ENCODE peak calls at places on chromosomes 13 and 19, in eight cellular contexts. M, T, B, N, E, L, F and J are unnamed samples.

GRCh38 chr19:15195987-15196682 is 4.7 kb downstream of the NOTCH3 start:
- DNase-seq in M (no peak), T (no peak), B (no peak), N (no peak), E (no peak), L (peak; percentile 90), F (no peak), J (no peak)

GRCh38 chr19:54481326-54481930 is 8.3 kb upstream of the CDC42EP5 start:
- DNase-seq in M (no peak), T (no peak), B (peak; percentile 78), N (peak; percentile 27), E (no peak), L (no peak), F (no peak), J (peak; percentile 32)

GRCh38 chr13:57629821-57630235 is 1.7 kb upstream of the PCDH17 start:
- DNase-seq in M (no peak), T (no peak), B (peak; percentile 99), N (peak; percentile 92), E (peak; percentile 65), L (peak; percentile 73), F (peak; percentile 42), J (no peak)

GRCh38 chr13:50893211-50893852 is 16.3 kb upstream of the RNASEH2B start:
- DNase-seq in M (no peak), T (no peak), B (peak; percentile 10), N (no peak), E (no peak), L (no peak), F (no peak), J (no peak)

GRCh38 chr19:54390942-54391577 is 24.2 kb upstream of the TTYH1 start:
- DNase-seq in M (no peak), T (peak; percentile 61), B (peak; percentile 74), N (peak; percentile 51), E (no peak), L (no peak), F (no peak), J (peak; percentile 58)

GRCh38 chr19:3986260-3987041 is 1.2 kb upstream of the EEF2 start:
- DNase-seq in M (no peak), T (peak; percentile 51), B (peak; percentile 92), N (peak; percentile 72), E (peak; percentile 56), L (no peak), F (peak; percentile 44), J (no peak)

GRCh38 chr19:13070425-13071140 is 32.1 kb downstream of the LYL1 start:
- DNase-seq in M (no peak), T (no peak), B (no peak), N (no peak), E (no peak), L (no peak), F (peak; percentile 81), J (no peak)

GRCh38 chr19:33610588-33610987 is 11.2 kb upstream of the CHST8 start:
- DNase-seq in M (no peak), T (no peak), B (peak; percentile 12), N (no peak), E (no peak), L (no peak), F (no peak), J (no peak)

GRCh38 chr19:10871711-10872550 is 578 bp downstream of the CARM1 start:
- DNase-seq in M (no peak), T (no peak), B (peak; percentile 65), N (peak; percentile 47), E (no peak), L (peak; percentile 71), F (peak; percentile 53), J (no peak)

GRCh38 chr13:49927755-49928154 is 8.4 kb downstream of the SPRYD7 start:
- DNase-seq in M (no peak), T (no peak), B (no peak), N (no peak), E (no peak), L (no peak), F (no peak), J (peak; percentile 43)

GRCh38 chr13:27211771-27212364 is 39.5 kb upstream of the RPL21 start:
- DNase-seq in M (no peak), T (no peak), B (no peak), N (no peak), E (no peak), L (no peak), F (no peak), J (peak; percentile 30)

GRCh38 chr13:21395953-21396352 is 63.1 kb downstream of the ZDHHC20 start:
- DNase-seq in M (no peak), T (no peak), B (no peak), N (no peak), E (no peak), L (no peak), F (no peak), J (no peak)

GRCh38 chr13:24632382-24633121 is 47.7 kb upstream of the ATP12A start:
- DNase-seq in M (no peak), T (no peak), B (no peak), N (no peak), E (no peak), L (no peak), F (no peak), J (no peak)

GRCh38 chr13:110925023-110925608 is 10.2 kb upstream of the ANKRD10 start:
- DNase-seq in M (no peak), T (no peak), B (peak; percentile 33), N (no peak), E (no peak), L (no peak), F (no peak), J (peak; percentile 65)

GRCh38 chr13:26052136-26052736 is 420 bp upstream of the SHISA2 start:
- DNase-seq in M (no peak), T (no peak), B (no peak), N (no peak), E (no peak), L (no peak), F (no peak), J (no peak)

GRCh38 chr13:52921194-52921593 is 72.8 kb upstream of the PCDH8 start:
- DNase-seq in M (no peak), T (no peak), B (no peak), N (no peak), E (peak; percentile 30), L (no peak), F (no peak), J (no peak)

GRCh38 chr13:98741741-98742435 is 10.6 kb downstream of the SLC15A1 start:
- DNase-seq in M (no peak), T (no peak), B (no peak), N (no peak), E (no peak), L (no peak), F (no peak), J (no peak)

GRCh38 chr13:18628428-18628827 is 553.2 kb downstream of the TUBA3C start:
- DNase-seq in M (no peak), T (no peak), B (no peak), N (no peak), E (no peak), L (no peak), F (no peak), J (no peak)

GRCh38 chr19:50005428-50005827 is 19.7 kb downstream of the VRK3 start:
- DNase-seq in M (no peak), T (no peak), B (no peak), N (no peak), E (no peak), L (no peak), F (no peak), J (no peak)

GRCh38 chr19:1295169-1296012 is 9.7 kb downstream of the EFNA2 start:
- DNase-seq in M (no peak), T (peak; percentile 36), B (peak; percentile 52), N (no peak), E (no peak), L (no peak), F (no peak), J (no peak)

GRCh38 chr13:43153436-43154082 is 130.2 kb downstream of the DNAJC15 start:
- DNase-seq in M (no peak), T (no peak), B (no peak), N (no peak), E (no peak), L (no peak), F (no peak), J (peak; percentile 86)

GRCh38 chr13:33639158-33639557 is 178.8 kb upstream of the RFC3 start:
- DNase-seq in M (no peak), T (no peak), B (no peak), N (no peak), E (peak; percentile 50), L (no peak), F (peak; percentile 51), J (no peak)
- H3K4me1 ChIP-seq in M (peaks cover 5% of the 10 kb centered on the region), T (no peaks in the 10 kb centered on the region), B (peaks cover 12% of the 10 kb centered on the region), N (peaks cover 53% of the 10 kb centered on the region), E (peaks cover 3% of the 10 kb centered on the region), L (peaks cover 30% of the 10 kb centered on the region), F (peaks cover 17% of the 10 kb centered on the region), J (peaks cover 23% of the 10 kb centered on the region)

GRCh38 chr19:52922841-52923781 is at the start of gene ZNF888:
- DNase-seq in M (peak; percentile 51), T (peak; percentile 86), B (peak; percentile 84), N (peak; percentile 80), E (peak; percentile 82), L (peak; percentile 95), F (peak; percentile 64), J (peak; percentile 85)
- H3K27ac ChIP-seq in M (peak within 1 kb of the TSS; percentile 86), T (peak within 1 kb of the TSS; percentile 89), B (peak within 1 kb of the TSS; percentile 80), N (peak within 1 kb of the TSS; percentile 78), E (peak within 1 kb of the TSS; percentile 89), L (peak within 1 kb of the TSS; percentile 88), F (peak within 1 kb of the TSS; percentile 70), J (peak within 1 kb of the TSS; percentile 75)

DNA sequence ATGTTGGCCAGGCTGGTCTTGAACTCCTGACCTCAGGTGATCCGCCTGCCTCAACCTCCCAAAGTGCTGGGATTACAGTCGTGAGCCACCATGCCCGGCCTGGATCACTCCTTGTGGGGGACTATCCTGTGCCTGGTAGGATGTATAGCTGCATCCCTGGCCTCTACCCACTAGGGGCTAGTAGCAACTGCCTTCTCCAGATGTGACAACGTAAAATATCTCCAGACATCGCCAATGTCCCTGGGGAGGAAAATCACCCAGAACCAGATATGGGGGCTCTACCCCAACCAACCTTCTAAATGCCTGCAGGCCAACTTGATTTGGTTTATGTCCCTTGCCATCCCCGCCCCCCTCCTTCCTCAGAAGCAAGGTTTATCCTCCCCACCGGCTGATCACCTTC is 12.7 kb downstream of the TM6SF2 start:
- DNase-seq in M (no peak), T (no peak), B (no peak), N (no peak), E (no peak), L (no peak), F (no peak), J (no peak)
- H3K4me3 ChIP-seq in M (no peak overlapping the region), T (no peak overlapping the region), B (no peak overlapping the region), N (no peak overlapping the region), E (no peak overlapping the region), L (no peak overlapping the region), F (no peak overlapping the region), J (no peak overlapping the region)

GRCh38 chr19:40807147-40808020 is 8.4 kb downstream of the EGLN2 start:
- DNase-seq in M (no peak), T (no peak), B (no peak), N (no peak), E (no peak), L (no peak), F (no peak), J (no peak)

GRCh38 chr19:40805258-40805868 is 6.4 kb downstream of the EGLN2 start:
- DNase-seq in M (no peak), T (peak; percentile 31), B (no peak), N (peak; percentile 43), E (no peak), L (no peak), F (no peak), J (no peak)

GRCh38 chr19:40804783-40805242 is 5.8 kb downstream of the EGLN2 start:
- DNase-seq in M (no peak), T (no peak), B (no peak), N (no peak), E (no peak), L (no peak), F (no peak), J (no peak)

GRCh38 chr19:40808021-40808325 is 9.0 kb downstream of the EGLN2 start:
- DNase-seq in M (no peak), T (no peak), B (no peak), N (no peak), E (no peak), L (no peak), F (no peak), J (no peak)

GRCh38 chr19:40806385-40807146 is 7.6 kb downstream of the EGLN2 start:
- DNase-seq in M (peak; percentile 38), T (peak; percentile 81), B (peak; percentile 99), N (peak; percentile 92), E (peak; percentile 84), L (peak; percentile 83), F (peak; percentile 69), J (peak; percentile 93)
- H3K4me1 ChIP-seq in M (peaks cover 69% of the 10 kb centered on the region), T (peaks cover 83% of the 10 kb centered on the region), B (peaks cover 51% of the 10 kb centered on the region), N (peaks cover 93% of the 10 kb centered on the region), E (peaks cover 75% of the 10 kb centered on the region), L (peaks cover 93% of the 10 kb centered on the region), F (peaks cover 72% of the 10 kb centered on the region), J (peaks cover 39% of the 10 kb centered on the region)